ENCODE peak calls at places on chromosomes 1 and 21, in four cellular contexts. X is H9, Y is H1, L is mesendoderm. P is an unnamed sample.

GRCh38 chr1:966603-967295 is 467 bp downstream of the PLEKHN1 start:
- DNase-seq in X (peak; percentile 76), Y (no peak), L (peak; percentile 69), P (peak; percentile 74)

GRCh38 chr1:218254296-218254918 is 30.7 kb upstream of the RRP15 start:
- DNase-seq in X (no peak), Y (no peak), L (peak; percentile 57), P (no peak)

GRCh38 chr1:29628190-29628589 is 391.9 kb downstream of the PTPRU start:
- DNase-seq in X (no peak), Y (no peak), L (no peak), P (no peak)

GRCh38 chr1:51567653-51568052 is 48.6 kb upstream of the EPS15 start:
- DNase-seq in X (no peak), Y (no peak), L (no peak), P (no peak)

GRCh38 chr21:45892156-45892919 is 89.2 kb upstream of the COL6A1 start:
- DNase-seq in X (no peak), Y (no peak), L (no peak), P (no peak)

GRCh38 chr1:3212453-3213230 is 143.6 kb downstream of the PRDM16 start:
- DNase-seq in X (no peak), Y (no peak), L (no peak), P (no peak)

GRCh38 chr1:111565079-111565478 is 54.5 kb upstream of the RAP1A start:
- DNase-seq in X (no peak), Y (no peak), L (no peak), P (peak; percentile 73)

GRCh38 chr1:241356519-241357365 is at the start of gene RGS7:
- DNase-seq in X (peak; percentile 70), Y (no peak), L (peak; percentile 73), P (peak; percentile 48)

GRCh38 chr1:236489710-236490377 is 33.9 kb upstream of the LGALS8 start:
- DNase-seq in X (no peak), Y (no peak), L (peak; percentile 59), P (peak; percentile 52)

GRCh38 chr1:1306070-1306660 is 1.6 kb downstream of the ACAP3 start:
- DNase-seq in X (peak; percentile 55), Y (no peak), L (peak; percentile 54), P (peak; percentile 52)

GRCh38 chr21:43190544-43191340 is 21.9 kb downstream of the CRYAA start:
- DNase-seq in X (peak; percentile 27), Y (no peak), L (no peak), P (no peak)

GRCh38 chr1:54273092-54273836 is 73.3 kb downstream of the MRPL37 start:
- DNase-seq in X (peak; percentile 64), Y (no peak), L (peak; percentile 70), P (peak; percentile 97)

GRCh38 chr1:9107156-9107555 is 21.7 kb downstream of the GPR157 start:
- DNase-seq in X (no peak), Y (no peak), L (no peak), P (no peak)

GRCh38 chr1:115090547-115090946 is 1.2 kb upstream of the TSPAN2 start:
- DNase-seq in X (peak; percentile 64), Y (no peak), L (peak; percentile 53), P (no peak)

GRCh38 chr1:229344937-229345684 is 2.3 kb upstream of the CCSAP start:
- DNase-seq in X (no peak), Y (no peak), L (peak; percentile 35), P (no peak)

GRCh38 chr21:42089665-42090310 is 18.7 kb downstream of the UMODL1 start:
- DNase-seq in X (no peak), Y (no peak), L (no peak), P (no peak)

GRCh38 chr1:91427741-91428140 is 23.1 kb upstream of the HFM1 start:
- DNase-seq in X (peak; percentile 56), Y (no peak), L (no peak), P (no peak)

GRCh38 chr1:234585333-234586055 is 24.5 kb downstream of the IRF2BP2 start:
- DNase-seq in X (no peak), Y (no peak), L (no peak), P (peak; percentile 72)
- H2BK120ac ChIP-seq in X (no peak overlapping the region), Y (no peak overlapping the region), L (no peak overlapping the region), P (no peak overlapping the region)

DNA sequence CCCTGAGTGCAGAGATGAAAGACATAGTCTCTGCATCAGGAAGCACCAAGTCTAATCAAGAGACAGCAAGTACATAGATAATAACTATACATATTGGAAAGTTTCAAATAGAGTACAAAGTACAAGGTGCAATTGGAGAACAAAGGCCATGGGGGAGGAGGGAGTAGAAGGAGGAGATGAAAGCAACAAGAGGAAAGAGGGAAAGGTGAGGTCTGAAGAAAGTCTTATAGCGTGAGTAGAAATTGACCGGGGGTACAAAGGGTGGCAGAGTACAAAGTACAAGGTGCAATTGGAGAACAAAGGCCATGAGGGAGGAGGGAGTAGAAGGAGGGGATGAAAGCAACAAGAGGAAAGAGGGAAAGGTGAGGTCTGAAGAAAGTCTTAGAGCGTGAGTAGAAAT is 244.2 kb upstream of the JUN start:
- DNase-seq in X (no peak), Y (no peak), L (no peak), P (no peak)
- H2AK5ac ChIP-seq in X (no peak overlapping the region), Y (no peak overlapping the region), L (no peak overlapping the region), P (peak overlapping the region; percentile 93)

GRCh38 chr1:24987424-24987823 is 57.3 kb upstream of the RUNX3 start:
- DNase-seq in X (no peak), Y (no peak), L (no peak), P (no peak)
- H4K8ac ChIP-seq in X (no peak overlapping the region), Y (no peak overlapping the region), L (no peak overlapping the region), P (no peak overlapping the region)

GRCh38 chr1:63731117-63732043 is 42.4 kb upstream of the ROR1 start:
- DNase-seq in X (no peak), Y (no peak), L (peak; percentile 86), P (peak; percentile 98)
- H2BK120ac ChIP-seq in X (no peak overlapping the region), Y (peak overlapping the region; percentile 77), L (peak overlapping the region; percentile 64), P (peak overlapping the region; percentile 68)